ENCODE peak calls at places on chromosomes 11 and 22, in ten cellular contexts. C is neural progenitor cell, B is GM23338, S is tibial artery, J is HAP-1, N is OCI-LY7, G is left ventricle myocardium inferior, A is body of pancreas, Q is upper lobe of right lung, Z is IMR-90. W is an unnamed sample.
A peak's percentile ranks its signal among the peaks of the same experiment; 100 is the strongest.

GRCh38 chr11:34348919-34349318 is 8.9 kb downstream of the ABTB2 start:
- DNase-seq in N (no peak), Q (no peak), G (no peak), Z (peak; percentile 33), A (no peak), J (no peak), B (no peak), C (no peak), S (no peak), W (no peak)

GRCh38 chr11:7098235-7098832 is 9.5 kb downstream of the RBMXL2 start:
- DNase-seq in S (no peak), N (peak; percentile 76), B (peak; percentile 87), G (no peak), J (peak; percentile 59), Q (no peak), A (no peak), Z (peak; percentile 46), C (peak; percentile 56), W (no peak)

GRCh38 chr11:76119032-76119431 is 87.3 kb downstream of the WNT11 start:
- DNase-seq in S (no peak), Q (no peak), C (no peak), N (no peak), Z (no peak), J (no peak), B (no peak), G (no peak), A (no peak), W (no peak)

GRCh38 chr11:66915046-66915832 is 42.9 kb downstream of the PC start:
- DNase-seq in B (peak; percentile 39), N (no peak), C (peak; percentile 42), S (no peak), Q (no peak), A (no peak), J (no peak), Z (no peak), G (no peak), W (no peak)

GRCh38 chr22:23036684-23037428 is 33.5 kb upstream of the GNAZ start:
- DNase-seq in Z (peak; percentile 41), N (peak; percentile 58), C (no peak), Q (no peak), S (no peak), G (no peak), J (no peak), B (no peak), A (peak; percentile 12), W (no peak)

GRCh38 chr11:117026593-117027330 is 71.5 kb downstream of the SIK3 start:
- DNase-seq in J (no peak), C (no peak), G (no peak), B (no peak), N (no peak), Z (peak; percentile 90), Q (no peak), S (no peak), A (no peak), W (no peak)

GRCh38 chr11:46710821-46711269 is 8.2 kb upstream of the F2 start:
- DNase-seq in A (no peak), G (peak; percentile 64), B (no peak), Z (peak; percentile 97), N (no peak), J (no peak), Q (no peak), C (no peak), S (peak; percentile 85), W (peak; percentile 71)

GRCh38 chr22:47307812-47308211 is 545.4 kb downstream of the TBC1D22A start:
- DNase-seq in G (no peak), S (no peak), B (no peak), A (no peak), C (no peak), J (no peak), Q (no peak), Z (peak; percentile 49), N (no peak), W (no peak)

GRCh38 chr22:49779226-49779625 is 48.4 kb downstream of the BRD1 start:
- DNase-seq in B (no peak), Q (no peak), Z (no peak), J (no peak), A (no peak), N (no peak), C (no peak), G (peak; percentile 8), S (no peak), W (no peak)

GRCh38 chr11:76856111-76856510 is 4.6 kb upstream of the ACER3 start:
- DNase-seq in S (no peak), Z (no peak), G (no peak), N (no peak), B (no peak), J (no peak), A (no peak), C (no peak), Q (no peak), W (no peak)

GRCh38 chr11:69647349-69647748 is 6.4 kb downstream of the CCND1 start:
- DNase-seq in G (no peak), J (no peak), Z (no peak), N (no peak), Q (peak; percentile 56), A (no peak), S (no peak), B (no peak), C (no peak), W (no peak)

GRCh38 chr11:117045196-117045595 is 53.0 kb downstream of the SIK3 start:
- DNase-seq in G (no peak), J (peak; percentile 68), B (peak; percentile 34), A (peak; percentile 47), C (peak; percentile 23), Q (no peak), Z (peak; percentile 61), N (no peak), S (no peak), W (no peak)

GRCh38 chr11:11857769-11858168 is 16.0 kb downstream of the USP47 start:
- DNase-seq in B (peak; percentile 59), Z (no peak), J (no peak), N (no peak), C (no peak), A (no peak), Q (no peak), S (no peak), G (no peak), W (peak; percentile 24)

GRCh38 chr11:98679673-98680072 is 341.1 kb upstream of the CNTN5 start:
- DNase-seq in J (no peak), Z (no peak), N (no peak), S (no peak), C (peak; percentile 12), A (no peak), Q (no peak), B (peak; percentile 57), G (no peak), W (no peak)

GRCh38 chr11:19379465-19379864 is 138.7 kb upstream of the E2F8 start:
- DNase-seq in B (no peak), G (no peak), A (no peak), C (no peak), J (no peak), Q (no peak), N (no peak), Z (peak; percentile 18), S (no peak), W (no peak)

GRCh38 chr22:46165975-46166374 is 15.6 kb downstream of the PPARA start:
- DNase-seq in G (no peak), C (no peak), N (no peak), S (no peak), B (peak; percentile 27), Z (peak; percentile 32), J (no peak), A (no peak), Q (no peak), W (no peak)

DNA sequence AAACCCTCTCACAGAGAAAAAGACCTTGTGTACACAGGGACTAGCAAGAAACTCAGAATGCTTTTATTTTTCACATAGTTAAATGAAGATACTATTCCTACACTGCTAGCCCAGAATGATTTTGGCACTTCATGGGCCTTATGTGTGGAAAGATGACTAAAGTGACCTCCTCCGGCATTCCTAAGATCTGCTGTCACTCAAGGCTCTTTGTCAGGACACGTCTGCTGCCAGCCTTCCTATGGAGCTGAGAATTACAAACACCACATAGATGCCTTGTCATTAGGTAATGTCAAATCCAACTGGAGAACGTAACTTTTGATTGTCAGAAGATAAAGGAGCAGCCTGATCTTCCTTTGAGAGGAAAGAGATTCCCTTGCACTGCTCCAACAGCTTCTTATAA is 249.1 kb downstream of the FAT3 start:
- DNase-seq in C (no peak), B (no peak), Q (no peak), A (no peak), G (no peak), Z (peak; percentile 1), J (no peak), N (no peak), S (no peak), W (no peak)
- H3K4me1 ChIP-seq in C (peaks cover 5% of the 10 kb centered on the region), B (peaks cover 5% of the 10 kb centered on the region), Q (no peaks in the 10 kb centered on the region), A (peaks cover 6% of the 10 kb centered on the region), G (no peaks in the 10 kb centered on the region), Z (no peaks in the 10 kb centered on the region), J (no peaks in the 10 kb centered on the region), N (no peaks in the 10 kb centered on the region), S (no peaks in the 10 kb centered on the region), W (peaks cover 2% of the 10 kb centered on the region)

DNA sequence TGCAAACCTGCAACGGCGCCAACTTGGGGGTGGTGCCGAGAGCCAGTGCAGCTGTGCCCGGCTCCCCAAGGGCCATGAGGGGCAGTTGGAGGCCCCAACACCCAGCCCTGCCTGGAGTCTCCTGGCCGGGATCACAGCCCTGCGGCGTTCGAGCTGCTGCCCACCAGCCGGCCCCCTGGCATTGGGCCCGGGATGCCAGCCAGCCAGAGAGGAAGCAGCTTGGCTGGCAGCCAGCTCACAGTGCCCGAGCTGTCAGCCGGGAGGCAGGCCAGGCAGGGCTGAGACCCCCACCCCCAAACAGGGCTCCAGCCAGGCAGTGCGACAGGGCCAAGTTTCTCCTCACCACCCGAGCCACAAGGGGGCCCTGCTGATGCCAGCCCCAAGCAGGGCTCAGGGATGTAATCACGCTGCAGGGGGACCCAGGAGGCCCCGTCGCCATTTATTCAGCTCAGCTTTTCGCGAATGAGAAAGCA is 26.0 kb upstream of the TCF20 start:
- DNase-seq in S (no peak), Z (no peak), N (peak; percentile 77), G (peak; percentile 51), A (peak; percentile 67), C (no peak), Q (no peak), J (no peak), B (peak; percentile 66), W (peak; percentile 85)
- H3K4me1 ChIP-seq in S (peaks cover 9% of the 10 kb centered on the region), Z (peaks cover 2% of the 10 kb centered on the region), N (peaks cover 86% of the 10 kb centered on the region), G (peaks cover 12% of the 10 kb centered on the region), A (peaks cover 28% of the 10 kb centered on the region), C (peaks cover 44% of the 10 kb centered on the region), Q (peaks cover 18% of the 10 kb centered on the region), J (peaks cover 5% of the 10 kb centered on the region), B (peaks cover 46% of the 10 kb centered on the region), W (peaks cover 2% of the 10 kb centered on the region)

GRCh38 chr11:1868636-1869291 is 15.9 kb downstream of the LSP1 start:
- DNase-seq in Z (no peak), B (no peak), A (no peak), J (no peak), Q (peak; percentile 51), S (no peak), G (peak; percentile 59), C (no peak), N (no peak), W (peak; percentile 89)
- H3K4me1 ChIP-seq in Z (peaks cover 9% of the 10 kb centered on the region), B (no peaks in the 10 kb centered on the region), A (peaks cover 29% of the 10 kb centered on the region), J (no peaks in the 10 kb centered on the region), Q (peaks cover 9% of the 10 kb centered on the region), S (peaks cover 73% of the 10 kb centered on the region), G (peaks cover 62% of the 10 kb centered on the region), C (peaks cover 13% of the 10 kb centered on the region), N (no peaks in the 10 kb centered on the region), W (peaks cover 2% of the 10 kb centered on the region)

DNA sequence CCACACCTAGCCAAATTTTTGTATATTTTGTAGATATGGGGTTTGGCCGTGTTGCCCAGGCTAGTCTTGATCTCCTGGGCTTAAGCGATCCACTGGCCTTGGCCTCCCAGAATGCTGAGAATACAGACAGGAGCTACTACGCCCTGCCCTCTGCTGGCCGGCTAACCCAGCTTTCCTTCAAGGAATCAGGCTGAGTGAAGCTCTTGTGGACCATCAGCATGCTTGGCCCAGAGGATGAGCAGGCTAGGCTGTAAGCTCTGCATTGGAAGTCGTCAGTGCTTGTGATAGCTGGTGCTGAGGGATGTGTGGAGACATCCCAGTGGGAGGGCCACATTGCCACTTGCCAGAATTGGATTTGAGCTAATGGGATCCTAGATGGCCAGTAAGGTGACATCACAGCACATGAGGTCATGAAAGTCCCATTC is 60.6 kb downstream of the MED15 start:
- DNase-seq in S (no peak), J (no peak), A (no peak), C (no peak), Q (peak; percentile 51), Z (peak; percentile 59), G (peak; percentile 14), N (no peak), B (peak; percentile 40), W (peak; percentile 37)
- H3K4me1 ChIP-seq in S (peaks cover 41% of the 10 kb centered on the region), J (peaks cover 11% of the 10 kb centered on the region), A (peaks cover 36% of the 10 kb centered on the region), C (no peaks in the 10 kb centered on the region), Q (peaks cover 56% of the 10 kb centered on the region), Z (peaks cover 40% of the 10 kb centered on the region), G (peaks cover 49% of the 10 kb centered on the region), N (no peaks in the 10 kb centered on the region), B (no peaks in the 10 kb centered on the region), W (peaks cover 22% of the 10 kb centered on the region)

W was measured in right cardiac atrium.